ENCODE peak calls at places on chromosomes 3 and 15, in eight cellular contexts. P, A, G, M, B, Z, H and L are unnamed samples.

GRCh38 chr15:68154923-68155559 is 50.1 kb downstream of the CALML4 start:
- DNase-seq in P (peak), A (peak), G (peak), M (peak), B (peak), Z (peak), H (no peak), L (peak)

GRCh38 chr15:101266034-101266433 is 11.3 kb downstream of the SELENOS start:
- DNase-seq in P (peak), A (no peak), G (no peak), M (no peak), B (peak), Z (no peak), H (no peak), L (no peak)

GRCh38 chr15:92610101-92610520 is 45.5 kb downstream of the FAM174B start:
- DNase-seq in P (no peak), A (no peak), G (no peak), M (no peak), B (no peak), Z (no peak), H (no peak), L (no peak)

GRCh38 chr15:46450112-46450809 is 815.4 kb downstream of the SQOR start:
- DNase-seq in P (no peak), A (no peak), G (peak), M (no peak), B (no peak), Z (no peak), H (no peak), L (no peak)

GRCh38 chr3:73766599-73767378 is 142.0 kb upstream of the PDZRN3 start:
- DNase-seq in P (peak), A (no peak), G (no peak), M (no peak), B (peak), Z (no peak), H (no peak), L (no peak)

GRCh38 chr3:35932995-35933394 is 293.7 kb downstream of the ARPP21 start:
- DNase-seq in P (peak), A (no peak), G (peak), M (peak), B (peak), Z (peak), H (no peak), L (no peak)

GRCh38 chr15:31554261-31554660 is 227.6 kb downstream of the KLF13 start:
- DNase-seq in P (peak), A (no peak), G (no peak), M (no peak), B (peak), Z (peak), H (no peak), L (peak)

GRCh38 chr3:179837374-179837773 is 184.5 kb downstream of the USP13 start:
- DNase-seq in P (no peak), A (no peak), G (no peak), M (no peak), B (no peak), Z (no peak), H (no peak), L (no peak)

GRCh38 chr15:73951044-73951561 is 24.8 kb downstream of the LOXL1 start:
- DNase-seq in P (peak), A (peak), G (peak), M (peak), B (peak), Z (peak), H (no peak), L (peak)

GRCh38 chr3:189630667-189631372 is 369 bp upstream of the TP63 start:
- DNase-seq in P (no peak), A (peak), G (no peak), M (peak), B (no peak), Z (no peak), H (peak), L (peak)

GRCh38 chr15:55574096-55574495 is 14.0 kb downstream of the PYGO1 start:
- DNase-seq in P (no peak), A (no peak), G (no peak), M (no peak), B (no peak), Z (peak), H (no peak), L (peak)

GRCh38 chr3:142028174-142028833 is 121.0 kb downstream of the TFDP2 start:
- DNase-seq in P (peak), A (peak), G (no peak), M (no peak), B (peak), Z (peak), H (peak), L (peak)

GRCh38 chr15:60351066-60351465 is 46.7 kb downstream of the ANXA2 start:
- DNase-seq in P (peak), A (no peak), G (no peak), M (no peak), B (no peak), Z (no peak), H (no peak), L (no peak)

DNA sequence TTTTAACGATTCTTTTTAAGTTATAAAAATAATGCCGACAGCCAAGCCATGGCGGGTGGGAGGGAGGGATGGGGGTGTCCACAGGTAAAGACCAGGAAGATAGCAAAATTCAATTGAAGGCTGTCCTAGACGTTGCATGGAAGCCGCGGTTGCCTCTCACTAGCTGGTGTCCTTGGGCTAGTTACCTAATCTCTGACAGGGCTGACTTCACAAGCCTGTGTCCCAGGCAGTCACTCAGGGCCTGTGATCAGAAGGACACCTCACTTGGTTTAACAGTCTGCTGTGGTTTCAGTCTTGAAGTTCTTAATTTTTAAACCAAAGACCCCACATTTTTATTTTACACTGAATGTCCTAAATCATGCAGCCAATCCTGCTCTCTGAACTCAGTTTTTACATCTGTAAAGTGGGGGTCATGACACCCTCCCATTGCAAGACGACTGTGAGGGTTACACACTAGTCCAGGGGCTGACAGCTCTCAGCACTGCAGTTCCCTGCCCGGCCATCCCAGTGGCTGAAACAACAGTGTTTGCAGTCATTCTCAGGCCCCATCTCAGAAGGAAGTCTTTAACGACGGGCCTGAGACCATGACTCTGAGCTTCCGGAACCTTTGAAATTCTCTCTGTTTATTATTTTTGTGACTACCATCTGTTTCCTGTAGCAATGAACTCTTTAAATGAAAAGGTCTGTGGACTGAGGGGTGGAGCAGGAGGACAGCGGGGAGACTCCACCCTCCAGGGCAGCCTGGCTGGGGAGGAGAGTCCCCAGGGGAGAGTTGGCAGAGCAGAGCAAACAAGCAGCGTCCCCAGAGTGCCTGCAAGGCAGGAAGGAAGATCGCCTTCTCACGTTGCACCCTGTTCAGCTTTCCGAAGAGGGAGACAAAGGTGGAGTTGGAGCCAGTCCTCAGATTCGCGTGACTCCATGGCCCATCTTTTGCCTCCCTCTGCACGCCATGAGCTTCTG is 525.4 kb upstream of the PROK2 start:
- DNase-seq in P (peak), A (peak), G (peak), M (no peak), B (peak), Z (peak), H (peak), L (peak)
- H3K4me2 ChIP-seq in P (no peak), A (peak), G (peak), M (peak), B (peak), Z (peak), H (peak), L (peak)

GRCh38 chr3:157351981-157352380 is 84.7 kb upstream of the PTX3 start:
- DNase-seq in P (no peak), A (no peak), G (no peak), M (no peak), B (no peak), Z (peak), H (no peak), L (no peak)
- H3K27ac ChIP-seq in P (no peak), A (no peak), G (no peak), M (no peak), B (no peak), Z (no peak), H (no peak), L (no peak)

DNA sequence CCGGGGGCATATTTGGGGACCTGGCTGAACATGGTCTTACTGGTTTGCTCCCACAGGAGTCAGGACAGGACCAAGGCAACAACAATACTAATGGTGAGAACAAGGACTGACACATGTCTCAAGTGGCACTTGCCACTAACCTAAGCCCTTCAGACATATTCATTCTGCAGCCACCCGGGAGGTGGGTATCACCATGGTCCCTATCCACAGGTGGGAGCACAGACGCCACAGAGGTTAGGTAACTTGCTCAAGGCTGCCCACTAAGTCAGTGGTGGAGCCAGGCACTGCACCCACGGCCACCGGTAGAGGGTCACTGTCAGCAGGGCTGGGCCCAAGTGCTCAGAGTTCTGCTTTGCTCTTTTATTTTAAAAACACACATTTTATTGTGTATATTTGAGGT is 29.8 kb upstream of the SLC41A3 start:
- DNase-seq in P (no peak), A (peak), G (no peak), M (peak), B (no peak), Z (no peak), H (no peak), L (peak)
- TF ChIP-seq CTCF in P (no peak), A (peak), G (peak), M (no peak), B (peak), Z (peak), H (peak), L (peak)

GRCh38 chr3:71050521-71051258 is 532.8 kb downstream of the FOXP1 start:
- DNase-seq in P (peak), A (no peak), G (peak), M (no peak), B (peak), Z (peak), H (no peak), L (no peak)
- H3K4me2 ChIP-seq in P (peak), A (no peak), G (no peak), M (peak), B (peak), Z (peak), H (no peak), L (peak)

GRCh38 chr3:54642147-54642546 is 285.7 kb downstream of the LRTM1 start:
- DNase-seq in P (no peak), A (no peak), G (no peak), M (no peak), B (no peak), Z (no peak), H (no peak), L (no peak)
- H3K27ac ChIP-seq in P (no peak), A (no peak), G (no peak), M (no peak), B (no peak), Z (no peak), H (no peak), L (no peak)

GRCh38 chr3:62368705-62369475 is 4.5 kb downstream of the FEZF2 start:
- DNase-seq in P (no peak), A (no peak), G (no peak), M (no peak), B (no peak), Z (no peak), H (no peak), L (peak)
- TF ChIP-seq CTCF in P (no peak), A (no peak), G (no peak), M (no peak), B (no peak), Z (no peak), H (no peak), L (no peak)

GRCh38 chr15:42348083-42348482 is 11.2 kb upstream of the CAPN3 start:
- DNase-seq in P (peak), A (no peak), G (no peak), M (no peak), B (peak), Z (peak), H (no peak), L (no peak)

GRCh38 chr15:42353061-42353460 is 6.2 kb upstream of the CAPN3 start:
- DNase-seq in P (no peak), A (no peak), G (no peak), M (no peak), B (no peak), Z (no peak), H (no peak), L (no peak)

GRCh38 chr15:42352401-42352800 is 6.9 kb upstream of the CAPN3 start:
- DNase-seq in P (no peak), A (no peak), G (no peak), M (no peak), B (no peak), Z (no peak), H (no peak), L (no peak)

GRCh38 chr15:42345502-42345901 is 13.8 kb upstream of the CAPN3 start:
- DNase-seq in P (no peak), A (no peak), G (no peak), M (no peak), B (no peak), Z (no peak), H (no peak), L (no peak)

DNA sequence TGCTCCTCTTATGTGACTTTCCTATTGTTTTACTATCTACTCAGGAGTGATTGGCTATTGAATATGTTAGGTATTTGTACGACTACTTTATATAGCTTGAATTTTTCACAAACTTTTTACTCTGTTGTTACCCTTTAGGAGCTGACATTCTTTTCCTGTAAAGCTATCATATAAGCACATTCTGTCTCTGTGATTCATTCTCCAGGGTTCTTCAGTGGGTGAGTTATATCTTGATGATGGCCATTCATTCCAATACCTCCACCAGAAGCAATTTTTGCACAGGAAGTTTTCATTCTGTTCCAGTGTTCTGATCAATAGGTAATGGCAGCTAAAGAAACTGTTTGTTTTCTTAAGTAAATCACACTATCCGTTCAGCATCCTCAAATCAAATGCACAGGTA is 10.1 kb upstream of the CAPN3 start:
- DNase-seq in P (peak), A (no peak), G (no peak), M (no peak), B (peak), Z (no peak), H (no peak), L (no peak)
- H3K4me2 ChIP-seq in P (no peak), A (no peak), G (no peak), M (no peak), B (peak), Z (no peak), H (no peak), L (no peak)

GRCh38 chr15:42239528-42240245 is 31.6 kb upstream of the VPS39 start:
- DNase-seq in P (peak), A (no peak), G (no peak), M (no peak), B (peak), Z (no peak), H (no peak), L (no peak)
- H3K27ac ChIP-seq in P (no peak), A (no peak), G (no peak), M (no peak), B (no peak), Z (no peak), H (no peak), L (no peak)

GRCh38 chr3:138914870-138915502 is 32.0 kb downstream of the FOXL2 start:
- DNase-seq in P (peak), A (no peak), G (peak), M (peak), B (peak), Z (peak), H (no peak), L (peak)
- TF ChIP-seq CTCF in P (no peak), A (no peak), G (no peak), M (no peak), B (no peak), Z (no peak), H (no peak), L (no peak)